ENCODE peak calls at places on chromosomes 7 and 10, in eight cellular contexts. L, N, A, C, D, U, S and E are unnamed samples.
A peak's percentile ranks its signal among the peaks of the same experiment; 100 is the strongest.

GRCh38 chr10:63819753-63820347 is 298.6 kb downstream of the REEP3 start:
- DNase-seq in L (peak; percentile 83), N (peak; percentile 41), A (peak; percentile 90), C (peak; percentile 84), D (peak; percentile 82), U (peak; percentile 80), S (no peak), E (peak; percentile 52)

GRCh38 chr7:151699147-151699546 is 177.8 kb downstream of the PRKAG2 start:
- DNase-seq in L (peak; percentile 92), N (peak; percentile 64), A (no peak), C (peak; percentile 36), D (no peak), U (no peak), S (no peak), E (no peak)

GRCh38 chr10:72321248-72322029 is 33.3 kb downstream of the DNAJB12 start:
- DNase-seq in L (no peak), N (no peak), A (no peak), C (no peak), D (no peak), U (no peak), S (no peak), E (no peak)

GRCh38 chr10:2919016-2919415 is 148.3 kb upstream of the PFKP start:
- DNase-seq in L (no peak), N (no peak), A (no peak), C (no peak), D (no peak), U (no peak), S (no peak), E (no peak)

GRCh38 chr7:44797329-44798258 is 1.1 kb downstream of the PPIA start:
- DNase-seq in L (peak; percentile 95), N (peak; percentile 80), A (peak; percentile 95), C (peak; percentile 88), D (peak; percentile 96), U (peak; percentile 85), S (peak; percentile 82), E (peak; percentile 88)

GRCh38 chr7:30596043-30596641 is 1.5 kb downstream of the GARS1 start:
- DNase-seq in L (peak; percentile 77), N (no peak), A (no peak), C (no peak), D (no peak), U (no peak), S (no peak), E (peak; percentile 25)

GRCh38 chr10:119165171-119166110 is at the start of gene SFXN4:
- DNase-seq in L (peak; percentile 89), N (peak; percentile 76), A (peak; percentile 92), C (peak; percentile 68), D (peak; percentile 92), U (peak; percentile 82), S (peak; percentile 84), E (peak; percentile 83)

GRCh38 chr10:102234866-102235597 is 6.3 kb downstream of the PITX3 start:
- DNase-seq in L (no peak), N (no peak), A (no peak), C (no peak), D (no peak), U (no peak), S (no peak), E (no peak)

GRCh38 chr7:26159243-26159642 is 7.2 kb downstream of the NFE2L3 start:
- DNase-seq in L (no peak), N (no peak), A (no peak), C (no peak), D (no peak), U (no peak), S (no peak), E (peak; percentile 56)

GRCh38 chr10:34743804-34744203 is 71.3 kb downstream of the PARD3 start:
- DNase-seq in L (peak; percentile 88), N (peak; percentile 29), A (peak; percentile 73), C (no peak), D (no peak), U (no peak), S (no peak), E (no peak)

GRCh38 chr7:26348987-26349809 is 57.5 kb downstream of the SNX10 start:
- DNase-seq in L (no peak), N (no peak), A (no peak), C (no peak), D (no peak), U (no peak), S (no peak), E (no peak)

GRCh38 chr10:115026041-115026779 is 67.0 kb upstream of the ATRNL1 start:
- DNase-seq in L (no peak), N (no peak), A (no peak), C (no peak), D (no peak), U (no peak), S (no peak), E (no peak)

GRCh38 chr7:98661607-98662006 is 44.5 kb downstream of the NPTX2 start:
- DNase-seq in L (no peak), N (no peak), A (peak; percentile 27), C (no peak), D (no peak), U (no peak), S (no peak), E (no peak)

DNA sequence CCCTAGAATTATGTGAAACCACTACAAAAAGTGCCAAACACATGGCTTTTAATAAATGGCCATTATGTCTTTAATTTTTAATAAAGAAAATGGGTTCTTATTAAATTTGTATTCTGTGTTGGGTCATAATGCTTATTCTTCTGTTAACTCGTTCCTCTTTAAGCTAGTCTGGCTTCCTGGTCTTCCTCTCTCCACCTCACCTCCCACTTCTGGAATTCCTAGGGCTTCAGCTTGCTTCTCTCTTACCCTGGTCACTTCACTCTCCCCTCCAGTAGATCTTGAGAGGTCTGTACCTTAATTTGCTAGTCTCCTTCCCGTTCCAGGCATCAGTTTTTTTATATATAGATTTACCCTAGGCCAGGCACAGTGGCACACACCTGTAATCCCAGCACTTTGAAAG is 111.2 kb downstream of the RALA start:
- DNase-seq in L (no peak), N (no peak), A (no peak), C (no peak), D (no peak), U (no peak), S (no peak), E (no peak)
- H3K4me3 ChIP-seq in L (peak overlapping the region; percentile 75), N (no peak overlapping the region), A (peak overlapping the region; percentile 23), C (peak overlapping the region; percentile 62), D (no peak overlapping the region), U (no peak overlapping the region), S (peak overlapping the region; percentile 88), E (peak overlapping the region; percentile 74)

DNA sequence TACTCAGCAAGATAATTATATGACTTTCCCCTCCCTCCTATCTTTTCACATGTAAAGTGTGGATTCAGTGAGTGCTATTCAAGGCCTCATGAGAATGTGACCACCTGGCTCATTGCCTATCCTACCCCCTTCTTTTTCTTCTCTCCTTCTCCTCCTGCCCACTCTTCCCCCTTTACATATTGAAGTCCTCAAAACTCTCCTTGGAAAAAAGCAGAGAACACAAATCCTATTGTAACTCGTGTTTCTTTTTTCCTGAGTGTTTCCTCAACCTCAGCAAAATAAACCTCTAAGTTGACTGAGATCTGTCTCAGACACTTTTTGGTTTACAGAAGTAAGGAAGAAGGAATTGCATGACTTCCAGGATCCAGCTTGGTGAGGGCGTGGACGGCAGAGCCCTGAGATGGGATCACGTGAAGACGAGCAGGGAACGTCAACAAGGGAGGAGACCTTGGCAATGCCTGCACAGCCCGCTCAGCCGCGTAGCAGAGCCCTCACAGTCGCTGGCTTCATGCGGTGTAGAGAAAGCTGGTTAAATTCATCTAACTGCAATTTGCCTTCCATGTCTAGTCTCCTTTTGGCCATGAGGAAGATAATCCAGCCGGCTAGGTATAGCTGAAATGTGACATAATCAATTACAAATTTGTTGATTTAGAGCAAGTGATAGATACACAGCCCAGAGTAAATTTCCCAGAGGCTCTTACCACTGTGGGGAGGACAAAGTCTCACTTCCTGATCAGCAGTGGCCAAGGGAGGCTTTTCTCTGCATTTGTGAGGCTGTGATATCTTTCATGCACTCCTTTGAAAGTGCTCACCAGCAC is 75.7 kb downstream of the LYZL2 start:
- DNase-seq in L (peak; percentile 81), N (peak; percentile 76), A (peak; percentile 82), C (peak; percentile 76), D (peak; percentile 88), U (peak; percentile 26), S (no peak), E (peak; percentile 88)
- H3K4me3 ChIP-seq in L (peak overlapping the region; percentile 52), N (peak overlapping the region; percentile 12), A (no peak overlapping the region), C (no peak overlapping the region), D (no peak overlapping the region), U (no peak overlapping the region), S (no peak overlapping the region), E (peak overlapping the region; percentile 27)

DNA sequence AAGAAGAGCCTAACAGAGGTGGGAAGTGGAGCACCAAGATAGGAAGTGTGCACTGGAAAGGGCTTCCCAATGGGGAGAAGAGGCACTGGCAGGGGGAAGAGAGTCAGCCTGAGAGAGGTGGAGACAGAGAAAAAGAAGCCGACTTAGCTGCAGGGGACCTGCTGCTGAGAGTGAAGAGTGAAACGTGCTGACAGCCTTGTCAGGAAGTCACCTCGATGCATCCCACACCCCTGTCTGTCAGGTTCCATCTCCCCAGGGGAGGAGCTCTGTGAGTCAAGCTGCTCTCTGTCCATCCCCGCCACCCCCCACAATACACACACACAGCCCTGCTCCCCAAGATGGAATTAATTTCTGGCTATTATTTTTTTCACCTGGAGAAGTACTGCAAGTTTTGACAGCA is 14.0 kb downstream of the KAZALD1 start:
- DNase-seq in L (no peak), N (no peak), A (no peak), C (no peak), D (no peak), U (no peak), S (no peak), E (no peak)
- H3K4me3 ChIP-seq in L (no peak overlapping the region), N (no peak overlapping the region), A (no peak overlapping the region), C (no peak overlapping the region), D (no peak overlapping the region), U (no peak overlapping the region), S (no peak overlapping the region), E (no peak overlapping the region)

GRCh38 chr10:6092731-6093130 is 3.9 kb downstream of the RBM17 start:
- DNase-seq in L (no peak), N (no peak), A (no peak), C (no peak), D (no peak), U (no peak), S (no peak), E (no peak)
- H3K4me3 ChIP-seq in L (no peak overlapping the region), N (no peak overlapping the region), A (no peak overlapping the region), C (no peak overlapping the region), D (no peak overlapping the region), U (no peak overlapping the region), S (peak overlapping the region; percentile 53), E (no peak overlapping the region)